ENCODE peak calls at places on chromosomes 7 and 10, in four cellular contexts. T is K562, Q is colonic mucosa, P is IMR-90. L is an unnamed sample. For H3K4me1 and H3K27me3, the result is how much of the 10 kb centered on the place peaks cover.

GRCh38 chr7:832292-832967 is at the start of gene SUN1:
- DNase-seq in P (peak), T (no peak), Q (no peak), L (no peak)

GRCh38 chr7:94277236-94277635 is 117.5 kb upstream of the COL1A2 start:
- DNase-seq in P (no peak), Q (no peak), T (no peak), L (no peak)

GRCh38 chr10:75127481-75127880 is 16.0 kb downstream of the SAMD8 start:
- DNase-seq in P (peak), Q (no peak), T (no peak), L (no peak)

GRCh38 chr7:133039614-133040013 is 42.3 kb downstream of the CHCHD3 start:
- DNase-seq in P (no peak), T (no peak), Q (no peak), L (no peak)

GRCh38 chr10:33240931-33241330 is 93.5 kb downstream of the NRP1 start:
- DNase-seq in Q (no peak), P (peak), T (no peak), L (no peak)

GRCh38 chr7:74376256-74377036 is 77.3 kb upstream of the GTF2IRD1 start:
- DNase-seq in Q (no peak), T (peak), P (no peak), L (no peak)

GRCh38 chr7:44978511-44979366 is at the start of gene MYO1G:
- DNase-seq in T (no peak), P (no peak), Q (peak), L (peak)

GRCh38 chr7:8724080-8724718 is 290.8 kb downstream of the NXPH1 start:
- DNase-seq in P (no peak), T (peak), Q (peak), L (peak)

GRCh38 chr10:58473966-58474365 is 38.7 kb upstream of the BICC1 start:
- DNase-seq in T (no peak), Q (no peak), P (peak), L (peak)

GRCh38 chr10:106360870-106361269 is 803.6 kb downstream of the SORCS1 start:
- DNase-seq in T (no peak), Q (no peak), P (peak), L (no peak)

GRCh38 chr7:106421181-106421762 is 136.5 kb upstream of the NAMPT start:
- DNase-seq in P (peak), T (no peak), Q (peak), L (peak)

GRCh38 chr7:74505426-74506328 is 52.0 kb downstream of the GTF2IRD1 start:
- DNase-seq in T (no peak), Q (no peak), P (peak), L (no peak)

GRCh38 chr7:66265566-66265965 is 60.4 kb downstream of the TPST1 start:
- DNase-seq in T (peak), Q (no peak), P (peak), L (no peak)

GRCh38 chr10:114349505-114350211 is 54.6 kb downstream of the AFAP1L2 start:
- DNase-seq in P (no peak), Q (no peak), T (no peak), L (no peak)

GRCh38 chr7:77216233-77216632 is 16.6 kb upstream of the FGL2 start:
- DNase-seq in Q (no peak), T (no peak), P (no peak), L (no peak)

GRCh38 chr10:71844695-71845094 is 6.4 kb downstream of the PSAP start:
- DNase-seq in P (no peak), T (no peak), Q (no peak), L (no peak)

GRCh38 chr10:71845410-71846406 is 5.3 kb downstream of the PSAP start:
- DNase-seq in P (peak), T (no peak), Q (no peak), L (no peak)

GRCh38 chr10:71842424-71842823 is 8.6 kb downstream of the PSAP start:
- DNase-seq in Q (no peak), T (no peak), P (no peak), L (no peak)

GRCh38 chr10:71842856-71843530 is 8.1 kb downstream of the PSAP start:
- DNase-seq in Q (no peak), T (no peak), P (no peak), L (no peak)

DNA sequence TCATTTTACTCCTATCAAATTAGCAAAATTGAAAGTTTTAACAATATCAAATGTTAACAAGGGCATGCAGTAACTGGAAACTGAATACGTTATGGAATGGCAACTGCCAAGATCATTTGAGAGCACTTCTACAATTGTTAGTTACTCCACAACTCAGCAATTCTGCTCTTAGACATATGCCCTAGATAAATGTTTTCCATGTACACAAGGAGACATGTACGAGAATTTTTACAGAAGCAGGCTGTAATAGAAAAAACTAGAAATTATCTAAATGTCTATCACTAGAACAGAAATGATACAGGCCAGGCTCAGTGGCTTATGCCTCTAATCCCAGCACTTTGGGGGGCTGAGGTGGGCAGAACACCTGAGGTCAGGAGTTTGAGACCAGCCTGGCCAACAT is 7.0 kb downstream of the PSAP start:
- DNase-seq in Q (no peak), T (no peak), P (no peak), L (no peak)
- H3K4me1 ChIP-seq in Q (under half), T (under half), P (under half), L (under half)

GRCh38 chr7:150799156-150799555 is 1.0 kb downstream of the TMEM176B start:
- DNase-seq in T (no peak), Q (no peak), P (no peak), L (no peak)
- H3K27me3 ChIP-seq in T (half or more), Q (under half), P (under half), L (under half)

GRCh38 chr7:5423844-5424688 is 432 bp upstream of the TNRC18 start:
- DNase-seq in P (peak), T (peak), Q (peak), L (peak)
- H3K4me1 ChIP-seq in P (under half), T (half or more), Q (under half), L (under half)

GRCh38 chr10:96414303-96414702 is 55.5 kb upstream of the OPALIN start:
- DNase-seq in T (no peak), Q (peak), P (no peak), L (no peak)

GRCh38 chr10:96415896-96416554 is 57.2 kb upstream of the OPALIN start:
- DNase-seq in P (no peak), T (no peak), Q (peak), L (no peak)

GRCh38 chr10:96410296-96410695 is 51.5 kb upstream of the OPALIN start:
- DNase-seq in T (no peak), P (no peak), Q (no peak), L (no peak)

GRCh38 chr10:96415150-96415895 is 56.5 kb upstream of the OPALIN start:
- DNase-seq in T (no peak), P (no peak), Q (no peak), L (no peak)

DNA sequence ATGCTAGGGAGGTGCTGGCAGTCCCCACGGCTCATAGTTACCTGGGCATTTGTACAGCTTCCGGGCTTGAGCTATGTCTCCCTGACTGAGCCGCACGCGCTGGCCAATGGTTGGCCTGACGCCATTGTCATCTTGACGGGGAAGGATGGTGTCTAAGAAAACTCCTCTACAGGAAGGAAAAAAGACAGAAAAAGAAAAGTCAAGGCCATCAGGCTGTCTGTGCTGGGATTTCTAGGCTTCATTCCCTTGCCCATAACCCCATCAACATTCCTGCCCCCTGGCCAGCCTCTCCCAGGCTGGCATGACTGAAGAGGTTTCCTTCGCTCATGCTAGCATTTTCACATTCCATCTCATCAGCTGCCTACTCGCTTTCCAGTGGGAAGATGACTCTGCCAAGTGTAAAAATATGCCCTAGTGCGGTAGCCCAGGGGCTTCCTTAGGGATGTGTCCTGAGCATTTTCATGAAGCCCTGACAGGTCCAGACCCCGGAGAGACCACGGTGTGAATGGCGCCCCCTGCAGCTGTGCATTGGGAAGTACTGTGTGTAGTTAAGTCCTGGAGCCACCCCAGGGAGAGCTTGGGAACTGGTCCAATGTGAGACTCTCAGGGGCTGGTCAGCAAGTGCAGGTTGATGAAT is 54.5 kb upstream of the OPALIN start:
- DNase-seq in Q (peak), T (peak), P (no peak), L (no peak)
- H3K27me3 ChIP-seq in Q (under half), T (under half), P (under half), L (under half)

GRCh38 chr10:110493832-110494426 is 3.8 kb upstream of the DUSP5 start:
- DNase-seq in T (peak), Q (no peak), P (peak), L (no peak)

GRCh38 chr10:110496553-110497437 is 912 bp upstream of the DUSP5 start:
- DNase-seq in Q (no peak), T (no peak), P (no peak), L (no peak)

GRCh38 chr10:110495731-110496552 is 1.8 kb upstream of the DUSP5 start:
- DNase-seq in P (peak), T (peak), Q (no peak), L (peak)

GRCh38 chr10:110492069-110492782 is 5.5 kb upstream of the DUSP5 start:
- DNase-seq in T (no peak), P (no peak), Q (no peak), L (no peak)

DNA sequence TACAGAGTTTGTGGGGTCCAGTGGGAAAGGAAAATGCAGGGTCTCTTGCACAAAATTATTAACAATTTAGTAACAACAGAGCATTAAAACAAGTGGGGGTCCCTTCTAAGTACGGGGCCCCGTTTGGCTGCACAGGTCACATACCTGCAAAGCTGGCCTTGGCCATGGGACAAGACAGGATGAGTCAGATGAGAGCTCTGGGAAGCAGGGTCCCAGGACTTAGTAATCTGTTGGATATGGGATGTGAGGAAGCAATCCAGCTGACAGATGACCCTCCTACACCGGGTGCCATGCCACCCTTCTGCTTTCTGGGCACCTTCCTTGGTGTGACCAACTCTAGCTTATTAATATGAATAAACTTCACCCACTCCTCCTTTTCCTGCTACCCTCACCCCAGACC is 3.2 kb upstream of the DUSP5 start:
- DNase-seq in P (peak), T (no peak), Q (no peak), L (no peak)
- H3K4me1 ChIP-seq in P (under half), T (under half), Q (under half), L (under half)

GRCh38 chr7:100901921-100902332 is 6.2 kb upstream of the ACHE start:
- DNase-seq in Q (peak), T (no peak), P (no peak), L (peak)
- H3K27me3 ChIP-seq in Q (under half), T (under half), P (under half), L (under half)

GRCh38 chr7:137755438-137755837 is 91.3 kb downstream of the DGKI start:
- DNase-seq in P (no peak), T (no peak), Q (no peak), L (no peak)
- H3K4me1 ChIP-seq in P (under half), T (under half), Q (under half), L (under half)

DNA sequence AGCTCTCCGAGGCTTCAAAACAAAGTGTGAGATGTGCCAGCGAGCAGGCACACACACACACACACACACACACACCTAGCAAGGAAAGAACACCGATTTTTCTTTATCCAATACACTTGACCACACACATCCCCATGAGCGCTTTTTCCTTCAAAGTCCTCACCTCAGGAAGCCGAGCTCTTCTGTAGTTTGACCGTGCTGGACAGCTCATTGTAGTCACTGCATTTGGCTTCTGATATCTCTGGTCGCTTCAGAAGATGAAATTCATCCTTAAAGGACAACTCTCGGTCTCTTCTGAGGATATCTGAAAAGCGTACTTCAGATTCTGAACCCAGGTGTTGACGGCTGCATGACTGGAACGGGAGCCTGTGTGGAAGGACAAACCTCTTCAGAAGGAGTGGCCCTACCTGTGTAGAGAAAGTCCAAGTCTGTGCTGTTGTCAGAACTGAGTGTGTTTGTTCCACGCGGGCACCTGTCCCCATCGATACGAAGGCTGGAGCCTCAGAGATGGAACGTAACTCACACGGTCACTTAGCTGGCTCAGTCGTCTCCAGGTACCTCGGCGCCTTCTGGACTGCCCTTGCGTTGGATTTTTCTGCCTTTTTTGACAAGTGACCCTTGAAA is 28.1 kb upstream of the SHH start:
- DNase-seq in P (no peak), Q (no peak), T (no peak), L (no peak)
- H3K27me3 ChIP-seq in P (under half), Q (under half), T (half or more), L (under half)

GRCh38 chr7:130923930-130924329 is 189.9 kb upstream of the KLF14 start:
- DNase-seq in P (no peak), Q (no peak), T (no peak), L (peak)

GRCh38 chr7:130920122-130920521 is 186.1 kb upstream of the KLF14 start:
- DNase-seq in T (no peak), P (peak), Q (no peak), L (no peak)

GRCh38 chr7:130919316-130920103 is 185.5 kb upstream of the KLF14 start:
- DNase-seq in Q (no peak), P (no peak), T (no peak), L (peak)

GRCh38 chr7:130922206-130923112 is 188.5 kb upstream of the KLF14 start:
- DNase-seq in T (no peak), P (no peak), Q (no peak), L (peak)

DNA sequence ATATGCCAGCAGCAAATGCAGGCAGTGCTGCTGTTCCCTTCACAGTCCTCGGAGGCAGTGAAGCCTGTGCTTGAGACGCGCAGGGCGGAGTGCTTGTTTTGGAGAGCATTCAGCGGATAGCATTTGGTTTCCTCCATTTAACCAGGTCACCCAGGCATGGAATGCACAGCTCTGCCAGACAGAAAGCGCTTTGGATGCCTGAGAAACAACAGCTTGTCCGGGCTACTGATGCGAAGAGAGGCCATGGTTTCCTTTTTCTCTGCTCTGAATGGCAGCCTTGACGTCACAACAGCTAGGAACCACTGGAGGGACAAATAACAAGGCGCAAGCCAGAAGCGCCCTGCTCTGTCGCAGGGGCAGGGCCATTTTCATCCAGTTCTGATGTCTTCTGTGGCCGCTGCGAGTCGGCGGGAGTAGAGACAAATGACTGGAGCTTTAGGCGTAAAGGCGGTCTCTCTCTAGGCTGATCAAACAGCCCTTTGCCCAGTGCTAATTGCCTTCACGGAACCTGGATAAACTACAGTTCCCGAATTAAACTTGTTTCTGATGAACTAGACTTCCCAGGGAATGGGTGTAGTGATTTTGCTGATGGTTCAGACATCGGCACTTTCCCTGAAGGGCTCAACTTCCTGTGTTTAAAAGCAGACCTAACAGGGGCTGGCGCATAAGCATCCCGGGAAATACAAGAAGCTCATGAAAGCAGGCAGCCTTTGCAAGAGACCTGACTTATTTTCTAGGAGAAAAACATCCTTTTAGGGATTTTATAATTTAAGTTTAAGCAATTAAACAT is 187.6 kb upstream of the KLF14 start:
- DNase-seq in Q (peak), T (no peak), P (peak), L (peak)
- H3K4me1 ChIP-seq in Q (under half), T (under half), P (under half), L (under half)

GRCh38 chr10:65040796-65041195 is 1519.6 kb downstream of the REEP3 start:
- DNase-seq in P (no peak), Q (no peak), T (no peak), L (no peak)

DNA sequence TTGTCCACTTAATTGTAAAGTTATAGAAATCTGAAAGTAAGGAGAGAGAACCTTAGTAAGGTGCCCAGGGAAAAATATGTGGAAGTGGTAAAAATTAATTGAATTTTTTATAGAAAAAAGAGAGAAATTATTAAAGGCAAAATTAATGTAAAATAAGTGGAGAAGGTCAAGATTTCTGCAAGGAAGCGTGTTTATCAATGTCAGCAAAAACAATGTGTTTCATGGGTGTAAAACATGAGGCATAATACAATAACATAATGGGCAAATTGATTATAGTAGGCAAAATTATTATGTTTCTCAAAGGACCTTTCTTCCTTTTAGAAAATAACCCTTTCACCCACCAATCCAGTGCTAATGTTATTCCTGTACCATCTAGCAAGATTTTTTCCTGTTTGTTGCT is 1520.1 kb downstream of the REEP3 start:
- DNase-seq in Q (no peak), P (no peak), T (no peak), L (no peak)
- H3K27me3 ChIP-seq in Q (under half), P (under half), T (under half), L (under half)